ENCODE peak calls at places on chromosomes 6 and 20, in seven cellular contexts. P is iPS DF 19.7; F is ELF-1; Y is fibroblast of lung; I is CD8-positive, alpha-beta memory T cell; W is anterior cingulate cortex; X is H54. B is an unnamed sample.

GRCh38 chr6:9346923-9347322 is 911.6 kb upstream of the SLC35B3 start:
- DNase-seq in Y (no peak), F (no peak), X (no peak), W (no peak), P (no peak), I (no peak), B (no peak)

GRCh38 chr6:44339763-44340625 is 2.5 kb upstream of the SPATS1 start:
- DNase-seq in F (no peak), P (no peak), X (peak), Y (peak), W (no peak), I (no peak), B (peak)

GRCh38 chr6:12385316-12385715 is 95.2 kb downstream of the EDN1 start:
- DNase-seq in W (no peak), F (no peak), X (no peak), I (no peak), P (no peak), Y (no peak), B (no peak)

GRCh38 chr6:21887301-21888185 is 294.0 kb downstream of the SOX4 start:
- DNase-seq in P (no peak), Y (peak), X (no peak), F (no peak), W (no peak), I (no peak), B (peak)

GRCh38 chr6:22053385-22053997 is 243.3 kb downstream of the PRL start:
- DNase-seq in P (no peak), X (no peak), W (no peak), F (no peak), I (no peak), Y (peak), B (no peak)

GRCh38 chr6:89311853-89312531 is 3.1 kb downstream of the GABRR2 start:
- DNase-seq in W (peak), X (peak), F (peak), Y (peak), I (no peak), P (peak), B (peak)

GRCh38 chr6:47677381-47678100 is 20.8 kb upstream of the ADGRF4 start:
- DNase-seq in Y (no peak), P (no peak), W (no peak), X (no peak), I (no peak), F (no peak), B (no peak)

GRCh38 chr6:150116195-150116800 is 26.5 kb upstream of the PPP1R14C start:
- DNase-seq in W (no peak), F (no peak), P (no peak), I (no peak), Y (no peak), X (no peak), B (no peak)

GRCh38 chr20:25544760-25545159 is 40.6 kb downstream of the NINL start:
- DNase-seq in F (no peak), I (no peak), P (no peak), Y (peak), X (no peak), W (no peak), B (no peak)

GRCh38 chr6:107355659-107356058 is 103.7 kb downstream of the PDSS2 start:
- DNase-seq in F (no peak), P (no peak), I (no peak), Y (no peak), W (no peak), X (no peak), B (no peak)

GRCh38 chr20:44028868-44029847 is 114.5 kb downstream of the TOX2 start:
- DNase-seq in F (no peak), X (no peak), Y (no peak), W (no peak), P (no peak), I (no peak), B (no peak)

GRCh38 chr20:60050193-60050960 is 92.2 kb downstream of the CDH26 start:
- DNase-seq in Y (no peak), W (no peak), F (peak), X (no peak), I (no peak), P (no peak), B (no peak)

GRCh38 chr6:33453361-33454008 is 891 bp upstream of the ZBTB9 start:
- DNase-seq in P (no peak), I (no peak), Y (peak), F (no peak), W (no peak), X (no peak), B (peak)

GRCh38 chr6:27809939-27810767 is 102.0 kb downstream of the OR2B2 start:
- DNase-seq in W (no peak), Y (peak), F (peak), X (peak), P (peak), I (peak), B (peak)

B was measured in cardiac fibroblast.